ENCODE peak calls at places on chromosomes 2 and 18, in nine cellular contexts. I is GM06990; H is mucosa of descending colon; E is dorsolateral prefrontal cortex; G is brain microvascular endothelial cell; O is effector memory CD4-positive, alpha-beta T cell; J is AG04450; P is GM23248; A is fibroblast of pulmonary artery. T is an unnamed sample.

GRCh38 chr2:99602475-99602874 is 112.7 kb upstream of the REV1 start:
- DNase-seq in P (peak), E (no peak), A (peak), J (peak), G (peak), O (no peak), H (no peak), I (no peak), T (peak)

GRCh38 chr18:12597775-12598174 is 60.1 kb downstream of the SPIRE1 start:
- DNase-seq in E (no peak), O (no peak), I (no peak), P (peak), A (peak), H (no peak), J (peak), G (peak), T (peak)

GRCh38 chr2:69305712-69306611 is 81.1 kb downstream of the GFPT1 start:
- DNase-seq in E (no peak), O (no peak), P (peak), H (no peak), J (no peak), G (no peak), I (no peak), A (peak), T (peak)

GRCh38 chr2:218876562-218877219 is 4.0 kb upstream of the WNT10A start:
- DNase-seq in J (no peak), O (peak), E (peak), H (no peak), A (peak), G (peak), P (peak), I (no peak), T (peak)

GRCh38 chr2:25740810-25741381 is 67.5 kb upstream of the DTNB start:
- DNase-seq in I (no peak), H (no peak), A (no peak), J (no peak), P (no peak), G (peak), O (no peak), E (no peak), T (no peak)

GRCh38 chr2:235494716-235495372 is 1.0 kb downstream of the AGAP1 start:
- DNase-seq in I (peak), O (no peak), G (peak), E (peak), J (no peak), H (peak), P (peak), A (peak), T (peak)

GRCh38 chr2:146940016-146940685 is 904.7 kb upstream of the ACVR2A start:
- DNase-seq in J (no peak), O (no peak), A (peak), I (no peak), G (no peak), E (no peak), H (no peak), P (peak), T (peak)

GRCh38 chr2:241859436-241860183 is 916 bp upstream of the PDCD1 start:
- DNase-seq in E (no peak), J (no peak), O (no peak), P (peak), A (peak), I (peak), H (peak), G (no peak), T (peak)

GRCh38 chr18:11726556-11726955 is 37.5 kb downstream of the GNAL start:
- DNase-seq in I (no peak), G (no peak), A (no peak), E (no peak), P (no peak), J (no peak), H (no peak), O (no peak), T (no peak)

GRCh38 chr2:120770176-120770575 is 34.5 kb downstream of the GLI2 start:
- DNase-seq in I (no peak), O (no peak), G (no peak), P (no peak), A (no peak), H (peak), E (no peak), J (no peak), T (no peak)

GRCh38 chr2:231411237-231411636 is 15.7 kb downstream of the B3GNT7 start:
- DNase-seq in O (no peak), P (no peak), J (no peak), I (no peak), H (no peak), A (no peak), G (no peak), E (no peak), T (no peak)

GRCh38 chr2:70922591-70923234 is 13.0 kb upstream of the ATP6V1B1 start:
- DNase-seq in A (no peak), P (no peak), E (no peak), H (no peak), O (no peak), I (no peak), G (no peak), J (no peak), T (no peak)

GRCh38 chr2:174335605-174336402 is 1.1 kb downstream of the SP9 start:
- DNase-seq in H (peak), J (no peak), E (no peak), I (peak), O (no peak), A (no peak), G (no peak), P (peak), T (no peak)

GRCh38 chr2:231353469-231353868 is 42.0 kb upstream of the B3GNT7 start:
- DNase-seq in G (no peak), A (no peak), I (no peak), J (no peak), H (no peak), P (no peak), O (no peak), E (no peak), T (no peak)

GRCh38 chr2:55009277-55010055 is 40.8 kb downstream of the RTN4 start:
- DNase-seq in I (no peak), G (no peak), A (no peak), O (no peak), J (no peak), P (peak), E (no peak), H (no peak), T (no peak)

GRCh38 chr2:71813315-71813714 is 334.3 kb downstream of the CYP26B1 start:
- DNase-seq in O (no peak), H (no peak), A (no peak), E (no peak), P (no peak), G (no peak), J (no peak), I (no peak), T (no peak)

GRCh38 chr2:10382313-10383061 is 65.6 kb downstream of the ODC1 start:
- DNase-seq in J (no peak), I (peak), G (no peak), H (peak), O (peak), E (no peak), P (no peak), A (peak), T (no peak)

GRCh38 chr18:61892683-61893303 is at the start of gene RNF152:
- DNase-seq in A (peak), H (peak), G (no peak), P (peak), J (no peak), E (peak), I (peak), O (peak), T (peak)

GRCh38 chr2:201872576-201872975 is 66.2 kb downstream of the CDK15 start:
- DNase-seq in I (no peak), H (no peak), J (no peak), P (no peak), O (no peak), E (no peak), G (no peak), A (no peak), T (no peak)

GRCh38 chr2:152560163-152560562 is 157.1 kb downstream of the PRPF40A start:
- DNase-seq in O (no peak), I (no peak), J (no peak), G (no peak), A (peak), P (peak), E (no peak), H (no peak), T (no peak)

DNA sequence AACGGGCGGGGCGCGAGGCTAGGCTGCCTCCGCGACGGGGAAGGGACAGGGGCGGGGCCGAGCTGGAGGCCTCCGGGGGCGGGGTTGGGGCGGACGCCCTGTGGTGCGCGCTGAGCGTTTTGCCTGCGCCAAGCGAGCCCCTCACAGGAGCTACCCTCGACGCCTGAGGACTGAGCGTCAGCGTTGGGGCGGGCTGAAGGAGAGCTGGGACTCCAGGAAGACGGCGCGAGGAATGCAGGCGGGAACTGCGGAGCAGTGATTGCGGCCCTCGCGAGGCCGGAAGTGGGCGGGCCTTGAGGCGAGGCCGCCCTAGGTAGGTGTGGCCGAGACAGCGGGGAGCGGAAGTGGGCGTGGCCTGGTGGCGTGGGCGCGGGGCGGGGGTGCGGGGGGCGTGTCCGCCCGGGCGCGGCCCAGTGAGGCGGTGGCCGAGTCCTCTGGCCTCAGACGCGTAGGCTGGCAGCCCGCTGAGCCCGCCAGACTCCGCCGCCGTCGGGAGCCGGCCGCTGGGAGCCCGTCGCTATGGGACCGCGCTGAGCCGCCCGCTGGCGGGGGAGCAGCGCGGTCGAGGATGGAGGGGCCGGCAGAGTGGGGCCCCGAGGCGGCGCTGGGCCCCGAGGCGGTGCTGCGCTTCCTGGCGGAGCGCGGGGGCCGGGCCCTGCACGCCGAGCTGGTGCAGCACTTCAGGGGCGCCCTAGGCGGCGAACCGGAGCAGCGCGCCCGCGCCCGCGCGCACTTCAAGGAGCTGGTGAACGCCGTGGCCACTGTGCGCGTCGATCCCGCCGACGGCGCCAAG is at the start of the genes SEPTIN10 and SOWAHC:
- DNase-seq in O (peak), P (peak), J (peak), I (peak), A (peak), E (peak), H (peak), G (peak), T (peak)
- H3K4me3 ChIP-seq in O (peak), P (peak), J (peak), I (no peak), A (peak), E (peak), H (peak), G (peak), T (peak)

GRCh38 chr2:160379399-160379798 is 114.2 kb downstream of the RBMS1 start:
- DNase-seq in E (no peak), A (peak), J (peak), O (no peak), P (peak), G (peak), H (no peak), I (no peak), T (peak)
- H3K4me3 ChIP-seq in E (no peak), A (no peak), J (no peak), O (no peak), P (peak), G (no peak), H (no peak), I (no peak), T (peak)

GRCh38 chr2:66445076-66445724 is 10.3 kb downstream of the MEIS1 start:
- DNase-seq in J (no peak), G (no peak), E (no peak), P (peak), I (no peak), O (no peak), H (no peak), A (no peak), T (no peak)
- H3K4me3 ChIP-seq in J (peak), G (peak), E (no peak), P (peak), I (no peak), O (no peak), H (no peak), A (peak), T (no peak)

DNA sequence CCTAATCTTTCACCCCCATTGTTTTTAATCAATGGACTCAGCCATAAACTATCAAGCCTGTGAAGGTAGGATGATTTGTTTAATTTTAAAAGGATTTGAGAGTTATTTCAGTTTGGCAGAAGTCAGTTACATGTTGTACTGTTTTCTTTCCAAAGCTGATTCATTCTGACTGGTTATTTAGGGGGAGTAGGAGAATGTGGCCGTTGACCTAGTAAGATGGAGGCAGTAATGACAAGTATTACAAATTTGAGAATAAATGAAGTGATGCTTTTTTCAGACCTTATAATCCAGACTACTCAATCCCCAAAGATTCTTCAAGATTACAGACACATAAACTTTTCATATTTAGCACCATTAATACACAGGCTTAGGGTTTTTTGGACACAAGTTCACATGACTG is 4.3 kb downstream of the EPHA4 start:
- DNase-seq in H (no peak), J (no peak), I (no peak), G (no peak), A (no peak), E (no peak), O (no peak), P (peak), T (peak)
- H3K4me3 ChIP-seq in H (no peak), J (no peak), I (no peak), G (no peak), A (no peak), E (peak), O (no peak), P (no peak), T (no peak)

GRCh38 chr2:117717072-117717471 is 97.4 kb upstream of the DDX18 start:
- DNase-seq in J (no peak), A (no peak), I (no peak), H (no peak), E (no peak), O (no peak), G (no peak), P (no peak), T (no peak)

GRCh38 chr2:117714761-117715160 is 99.7 kb upstream of the DDX18 start:
- DNase-seq in H (no peak), P (no peak), I (no peak), E (no peak), A (no peak), G (no peak), J (no peak), O (no peak), T (no peak)

GRCh38 chr2:117714110-117714509 is 100.4 kb upstream of the DDX18 start:
- DNase-seq in H (no peak), P (no peak), G (no peak), O (no peak), A (no peak), J (no peak), E (no peak), I (no peak), T (no peak)

GRCh38 chr2:117716505-117716904 is 98.0 kb upstream of the DDX18 start:
- DNase-seq in H (no peak), O (no peak), I (no peak), A (no peak), P (no peak), E (no peak), G (no peak), J (no peak), T (no peak)

GRCh38 chr2:117712686-117713085 is 101.8 kb upstream of the DDX18 start:
- DNase-seq in J (no peak), P (no peak), I (no peak), H (no peak), E (no peak), A (no peak), G (no peak), O (no peak), T (no peak)
- H3K4me3 ChIP-seq in J (no peak), P (no peak), I (no peak), H (no peak), E (no peak), A (no peak), G (no peak), O (no peak), T (no peak)

GRCh38 chr2:20665261-20666113 is 1.5 kb upstream of the GDF7 start:
- DNase-seq in G (no peak), A (no peak), P (peak), H (no peak), O (no peak), I (no peak), J (no peak), E (no peak), T (no peak)
- H3K4me3 ChIP-seq in G (no peak), A (no peak), P (peak), H (no peak), O (peak), I (peak), J (no peak), E (peak), T (no peak)

DNA sequence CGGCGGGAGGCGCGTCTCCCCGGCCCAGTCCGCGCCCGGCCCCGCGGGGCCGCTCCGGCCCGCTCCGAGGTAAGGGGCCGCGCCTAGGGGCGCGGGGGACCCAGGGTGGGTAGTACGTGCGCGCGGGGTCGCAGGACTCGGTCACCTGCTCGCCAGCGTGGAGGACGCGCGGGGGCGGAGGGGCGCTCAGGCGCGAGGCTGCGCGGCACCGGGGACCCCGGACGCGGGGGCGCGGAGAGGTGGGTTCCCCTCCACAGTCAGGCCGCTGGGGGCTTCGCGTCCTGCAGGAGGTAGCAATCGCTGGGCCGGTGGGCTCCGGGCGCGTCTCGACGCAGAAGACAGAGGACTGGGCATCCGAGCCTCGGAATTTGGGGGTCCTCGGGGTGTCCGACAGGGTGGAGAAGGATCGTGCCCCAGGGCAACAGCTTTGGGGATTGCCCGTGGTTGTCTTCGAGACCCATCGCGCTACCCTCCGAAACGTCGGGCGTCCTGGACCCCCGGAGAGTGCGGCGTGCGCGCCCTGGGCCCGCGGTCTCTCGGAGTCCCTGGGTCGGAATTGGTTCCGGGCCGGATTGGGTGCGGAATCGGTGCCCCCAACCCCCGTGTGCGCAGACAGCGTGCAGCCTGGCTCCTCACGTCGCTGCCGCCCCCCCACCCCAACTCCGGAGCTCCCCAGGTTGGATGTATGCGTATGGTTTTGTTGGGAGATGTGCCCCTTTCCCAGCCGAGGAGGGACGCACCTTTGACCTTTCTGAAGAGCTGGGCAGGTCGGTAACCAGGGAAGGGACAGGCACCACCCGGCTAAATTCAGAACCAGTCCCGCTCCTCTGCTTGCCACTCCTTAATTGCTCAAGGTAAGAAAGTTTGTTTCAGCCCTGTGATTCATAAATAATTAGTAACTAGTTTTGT is 661 bp downstream of the NPAS2 start:
- DNase-seq in E (no peak), I (no peak), O (no peak), G (no peak), P (peak), H (peak), A (no peak), J (no peak), T (no peak)
- H3K4me3 ChIP-seq in E (peak), I (no peak), O (peak), G (peak), P (peak), H (peak), A (peak), J (peak), T (peak)